ENCODE peak calls at places on chromosomes 16 and 17, in seven cellular contexts. One of them, this sample, is unnamed.

GRCh38 chr16:53166099-53166498 is 111.3 kb downstream of the CHD9 start:
- DNase-seq in H1: no peak
- DNase-seq in K562: no peak
- DNase-seq in HepG2: no peak
- DNase-seq in HCT116: no peak
- DNase-seq in SK-N-SH: no peak
- DNase-seq in GM12878: no peak
- DNase-seq in this sample: no peak

GRCh38 chr17:77374170-77374936 is 233.6 kb downstream of the SEC14L1 start:
- DNase-seq in H1: peak
- DNase-seq in K562: peak
- DNase-seq in HepG2: peak
- DNase-seq in HCT116: no peak
- DNase-seq in SK-N-SH: peak
- DNase-seq in GM12878: no peak
- DNase-seq in this sample: no peak

GRCh38 chr16:79918916-79919315 is 318.4 kb upstream of the MAF start:
- DNase-seq in H1: no peak
- DNase-seq in K562: no peak
- DNase-seq in HepG2: no peak
- DNase-seq in HCT116: no peak
- DNase-seq in SK-N-SH: no peak
- DNase-seq in GM12878: no peak
- DNase-seq in this sample: no peak

GRCh38 chr16:72723781-72724180 is 324.1 kb downstream of the ZFHX3 start:
- DNase-seq in H1: no peak
- DNase-seq in K562: no peak
- DNase-seq in HepG2: no peak
- DNase-seq in HCT116: peak
- DNase-seq in SK-N-SH: no peak
- DNase-seq in GM12878: no peak
- DNase-seq in this sample: no peak

GRCh38 chr16:51236583-51236982 is 85.5 kb upstream of the SALL1 start:
- DNase-seq in H1: no peak
- DNase-seq in K562: no peak
- DNase-seq in HepG2: no peak
- DNase-seq in HCT116: no peak
- DNase-seq in SK-N-SH: no peak
- DNase-seq in GM12878: no peak
- DNase-seq in this sample: no peak

GRCh38 chr16:49457196-49457595 is 83.6 kb downstream of the C16orf78 start:
- DNase-seq in H1: no peak
- DNase-seq in K562: no peak
- DNase-seq in HepG2: no peak
- DNase-seq in HCT116: no peak
- DNase-seq in SK-N-SH: no peak
- DNase-seq in GM12878: no peak
- DNase-seq in this sample: no peak

GRCh38 chr17:31008374-31009035 is 37.7 kb downstream of the RNF135 start:
- DNase-seq in H1: peak
- DNase-seq in K562: no peak
- DNase-seq in HepG2: no peak
- DNase-seq in HCT116: no peak
- DNase-seq in SK-N-SH: no peak
- DNase-seq in GM12878: no peak
- DNase-seq in this sample: no peak

GRCh38 chr16:89408315-89408714 is 82.0 kb downstream of the ANKRD11 start:
- DNase-seq in H1: no peak
- DNase-seq in K562: no peak
- DNase-seq in HepG2: no peak
- DNase-seq in HCT116: no peak
- DNase-seq in SK-N-SH: no peak
- DNase-seq in GM12878: no peak
- DNase-seq in this sample: no peak

GRCh38 chr17:80132906-80133625 is 13.9 kb downstream of the EIF4A3 start:
- DNase-seq in H1: no peak
- DNase-seq in K562: peak
- DNase-seq in HepG2: no peak
- DNase-seq in HCT116: no peak
- DNase-seq in SK-N-SH: no peak
- DNase-seq in GM12878: no peak
- DNase-seq in this sample: no peak

GRCh38 chr16:83923581-83924365 is 24.9 kb downstream of the MLYCD start:
- DNase-seq in H1: no peak
- DNase-seq in K562: no peak
- DNase-seq in HepG2: no peak
- DNase-seq in HCT116: no peak
- DNase-seq in SK-N-SH: peak
- DNase-seq in GM12878: no peak
- DNase-seq in this sample: no peak

GRCh38 chr16:52446076-52446475 is 100.9 kb downstream of the TOX3 start:
- DNase-seq in H1: no peak
- DNase-seq in K562: no peak
- DNase-seq in HepG2: peak
- DNase-seq in HCT116: no peak
- DNase-seq in SK-N-SH: no peak
- DNase-seq in GM12878: no peak
- DNase-seq in this sample: no peak

GRCh38 chr17:44314869-44315661 is 6.7 kb downstream of the RUNDC3A start:
- DNase-seq in H1: no peak
- DNase-seq in K562: peak
- DNase-seq in HepG2: no peak
- DNase-seq in HCT116: no peak
- DNase-seq in SK-N-SH: peak
- DNase-seq in GM12878: no peak
- DNase-seq in this sample: no peak

GRCh38 chr17:30821751-30822723 is 2.5 kb downstream of the CRLF3 start:
- DNase-seq in H1: no peak
- DNase-seq in K562: no peak
- DNase-seq in HepG2: no peak
- DNase-seq in HCT116: no peak
- DNase-seq in SK-N-SH: no peak
- DNase-seq in GM12878: no peak
- DNase-seq in this sample: no peak

GRCh38 chr17:4556996-4557395 is 1.8 kb upstream of the MYBBP1A start:
- DNase-seq in H1: no peak
- DNase-seq in K562: no peak
- DNase-seq in HepG2: no peak
- DNase-seq in HCT116: no peak
- DNase-seq in SK-N-SH: no peak
- DNase-seq in GM12878: no peak
- DNase-seq in this sample: no peak

GRCh38 chr16:50133214-50133613 is 19.9 kb upstream of the TENT4B start:
- DNase-seq in H1: no peak
- DNase-seq in K562: no peak
- DNase-seq in HepG2: no peak
- DNase-seq in HCT116: no peak
- DNase-seq in SK-N-SH: no peak
- DNase-seq in GM12878: no peak
- DNase-seq in this sample: no peak

GRCh38 chr16:20610192-20610891 is 34.2 kb upstream of the ACSM2B start:
- DNase-seq in H1: no peak
- DNase-seq in K562: no peak
- DNase-seq in HepG2: peak
- DNase-seq in HCT116: no peak
- DNase-seq in SK-N-SH: no peak
- DNase-seq in GM12878: no peak
- DNase-seq in this sample: no peak

GRCh38 chr17:6079155-6079554 is 9.0 kb downstream of the WSCD1 start:
- DNase-seq in H1: no peak
- DNase-seq in K562: no peak
- DNase-seq in HepG2: no peak
- DNase-seq in HCT116: no peak
- DNase-seq in SK-N-SH: no peak
- DNase-seq in GM12878: no peak
- DNase-seq in this sample: no peak

DNA sequence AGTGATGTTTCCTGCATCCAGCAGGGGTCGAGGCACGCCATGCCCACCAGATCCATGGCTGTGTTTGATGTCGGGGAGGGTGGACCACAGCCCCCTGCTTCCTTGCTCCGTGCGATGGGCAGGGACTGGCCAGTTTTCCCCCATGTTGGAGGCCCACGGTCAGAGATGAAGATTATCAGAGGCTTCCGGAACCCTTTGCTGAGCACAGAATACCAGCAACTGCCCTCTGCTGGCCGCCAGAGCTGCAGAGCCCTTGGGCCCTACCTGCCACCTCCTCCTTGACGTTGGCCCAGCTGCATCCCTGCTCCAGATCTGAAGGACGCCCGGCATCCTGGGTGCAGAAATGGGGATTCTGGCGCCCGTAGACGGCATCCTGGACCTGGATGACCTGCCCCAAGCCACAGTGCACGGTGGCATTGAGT is 23.7 kb upstream of the BCO1 start:
- DNase-seq in H1: peak
- DNase-seq in K562: peak
- DNase-seq in HepG2: peak
- DNase-seq in HCT116: peak
- DNase-seq in SK-N-SH: no peak
- DNase-seq in GM12878: no peak
- DNase-seq in this sample: no peak
- TF ChIP-seq CTCF in H1: peak
- TF ChIP-seq CTCF in K562: peak
- TF ChIP-seq CTCF in HepG2: peak
- TF ChIP-seq CTCF in HCT116: peak
- TF ChIP-seq CTCF in SK-N-SH: peak
- TF ChIP-seq CTCF in GM12878: peak
- TF ChIP-seq CTCF in this sample: peak

DNA sequence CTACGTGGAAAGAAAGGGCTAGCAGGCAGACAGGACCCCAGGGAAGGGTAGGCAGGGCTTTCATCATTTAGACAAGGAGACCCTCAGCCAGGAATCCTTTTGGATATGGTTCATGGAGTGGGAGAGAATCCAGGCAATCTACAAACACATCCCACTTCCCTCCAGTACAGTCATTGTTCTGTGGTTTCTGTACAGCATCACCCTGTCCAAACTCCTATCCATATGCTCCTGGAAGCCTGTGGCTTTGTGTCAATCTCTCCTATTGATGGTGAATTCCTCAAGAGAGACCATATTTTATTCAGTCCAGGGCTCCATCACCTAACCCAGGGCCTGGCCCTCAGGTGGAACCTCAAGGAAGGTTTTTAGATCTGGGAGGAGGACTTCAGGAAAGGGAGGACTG is 99.2 kb downstream of the SPACA3 start:
- DNase-seq in H1: no peak
- DNase-seq in K562: no peak
- DNase-seq in HepG2: no peak
- DNase-seq in HCT116: no peak
- DNase-seq in SK-N-SH: no peak
- DNase-seq in GM12878: no peak
- DNase-seq in this sample: no peak
- TF ChIP-seq SIN3A in H1: no peak
- TF ChIP-seq SIN3A in K562: no peak
- TF ChIP-seq SIN3A in HepG2: no peak
- TF ChIP-seq SIN3A in HCT116: no peak
- TF ChIP-seq SIN3A in SK-N-SH: no peak
- TF ChIP-seq SIN3A in GM12878: no peak
- TF ChIP-seq SIN3A in this sample: no peak

GRCh38 chr17:49694847-49695697 is 12.7 kb downstream of the SLC35B1 start:
- DNase-seq in H1: no peak
- DNase-seq in K562: peak
- DNase-seq in HepG2: peak
- DNase-seq in HCT116: no peak
- DNase-seq in SK-N-SH: peak
- DNase-seq in GM12878: no peak
- DNase-seq in this sample: no peak

GRCh38 chr17:49698005-49698404 is 9.8 kb downstream of the SLC35B1 start:
- DNase-seq in H1: no peak
- DNase-seq in K562: no peak
- DNase-seq in HepG2: no peak
- DNase-seq in HCT116: no peak
- DNase-seq in SK-N-SH: no peak
- DNase-seq in GM12878: no peak
- DNase-seq in this sample: no peak

GRCh38 chr17:49696233-49696761 is 11.5 kb downstream of the SLC35B1 start:
- DNase-seq in H1: no peak
- DNase-seq in K562: no peak
- DNase-seq in HepG2: no peak
- DNase-seq in HCT116: no peak
- DNase-seq in SK-N-SH: no peak
- DNase-seq in GM12878: peak
- DNase-seq in this sample: no peak

GRCh38 chr17:49692751-49693150 is 14.9 kb upstream of the SPOP start:
- DNase-seq in H1: no peak
- DNase-seq in K562: no peak
- DNase-seq in HepG2: no peak
- DNase-seq in HCT116: no peak
- DNase-seq in SK-N-SH: no peak
- DNase-seq in GM12878: no peak
- DNase-seq in this sample: no peak

DNA sequence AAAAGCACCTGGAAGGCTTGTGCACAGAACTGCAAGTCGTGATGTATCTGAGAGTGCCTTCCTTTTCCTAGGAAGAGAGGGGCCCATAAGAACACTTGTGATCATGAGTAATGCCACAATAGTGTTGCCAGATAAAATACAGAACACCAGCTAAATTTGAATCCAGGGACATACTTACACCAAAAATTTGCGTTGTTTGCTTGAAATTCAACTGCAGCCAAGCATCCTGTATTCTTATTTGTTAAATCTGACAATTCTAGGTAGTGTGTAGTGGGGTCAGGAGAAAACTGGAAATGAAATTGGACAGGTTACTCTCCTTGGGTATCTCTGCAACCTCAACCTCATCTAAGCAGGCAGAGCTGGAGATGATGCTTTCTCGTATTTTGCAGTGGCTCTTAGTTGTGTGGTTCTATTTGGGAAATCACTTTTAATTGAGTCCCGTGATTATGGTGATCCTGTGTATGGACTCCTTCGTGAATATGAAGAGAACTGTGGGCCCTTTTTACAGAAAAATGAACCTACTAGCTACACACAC is 12.0 kb downstream of the SLC35B1 start:
- DNase-seq in H1: no peak
- DNase-seq in K562: no peak
- DNase-seq in HepG2: no peak
- DNase-seq in HCT116: no peak
- DNase-seq in SK-N-SH: no peak
- DNase-seq in GM12878: no peak
- DNase-seq in this sample: no peak
- TF ChIP-seq CTCF in H1: no peak
- TF ChIP-seq CTCF in K562: no peak
- TF ChIP-seq CTCF in HepG2: no peak
- TF ChIP-seq CTCF in HCT116: no peak
- TF ChIP-seq CTCF in SK-N-SH: no peak
- TF ChIP-seq CTCF in GM12878: no peak
- TF ChIP-seq CTCF in this sample: no peak

DNA sequence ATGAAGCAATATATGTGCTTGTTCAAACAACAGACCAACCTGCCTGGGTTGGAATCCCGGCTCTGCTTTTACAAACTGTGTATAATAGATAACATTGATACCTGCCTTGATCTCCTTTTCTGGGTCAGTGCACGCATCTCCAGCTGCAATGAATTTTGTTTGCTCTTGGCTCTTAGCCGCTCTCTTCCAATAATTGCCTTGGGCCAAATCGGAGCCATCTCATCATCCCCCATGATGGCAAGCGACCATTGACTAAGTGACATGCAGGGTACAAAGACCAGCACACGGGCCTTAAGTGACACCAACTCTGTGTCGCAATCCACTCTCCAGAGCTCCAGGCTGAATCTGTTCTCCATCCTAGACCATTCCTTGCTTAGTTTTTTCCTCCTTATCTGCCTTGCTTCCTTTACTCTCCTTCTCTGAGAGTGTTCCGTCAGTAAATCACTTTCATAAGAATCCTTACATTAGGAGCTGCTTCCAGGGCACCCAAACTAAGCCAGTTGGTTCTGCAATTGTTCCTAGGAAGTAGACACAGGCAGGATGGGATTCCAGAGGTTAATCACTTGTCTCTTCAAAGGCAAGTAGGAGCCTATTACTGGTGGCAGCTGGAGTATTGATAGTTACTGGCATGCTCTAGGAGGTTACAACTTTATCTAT is 134.2 kb downstream of the ABCA8 start:
- DNase-seq in H1: no peak
- DNase-seq in K562: no peak
- DNase-seq in HepG2: peak
- DNase-seq in HCT116: no peak
- DNase-seq in SK-N-SH: no peak
- DNase-seq in GM12878: no peak
- DNase-seq in this sample: no peak
- TF ChIP-seq SIN3A in H1: no peak
- TF ChIP-seq SIN3A in K562: no peak
- TF ChIP-seq SIN3A in HepG2: no peak
- TF ChIP-seq SIN3A in HCT116: no peak
- TF ChIP-seq SIN3A in SK-N-SH: no peak
- TF ChIP-seq SIN3A in GM12878: no peak
- TF ChIP-seq SIN3A in this sample: no peak